ENCODE peak calls at places on chromosomes 16 and 17, in ten cellular contexts. X is NCI-H2029 treated with DMSO at 0.1 percent for 48 hours; G is T-helper 17 cell; Z is effector CD4-positive, alpha-beta T cell; H is IMR-90; W is epithelial cell of esophagus; T is heart left ventricle; A is GM10248; V is RKO; M is cardiac fibroblast. D is an unnamed sample.

GRCh38 chr17:3647769-3648540 is 11.4 kb downstream of the CTNS start:
- DNase-seq in X (no peak), G (no peak), Z (no peak), H (peak), W (peak), T (peak), A (peak), V (peak), M (peak), D (no peak)

GRCh38 chr17:83024205-83024971 is 55.0 kb upstream of the METRNL start:
- DNase-seq in X (no peak), G (no peak), Z (no peak), H (no peak), W (no peak), T (no peak), A (no peak), V (no peak), M (no peak), D (no peak)

GRCh38 chr16:65012357-65012756 is 109.5 kb downstream of the CDH11 start:
- DNase-seq in X (no peak), G (no peak), Z (no peak), H (peak), W (peak), T (no peak), A (no peak), V (no peak), M (peak), D (no peak)

GRCh38 chr17:1111599-1112443 is 68.0 kb downstream of the ABR start:
- DNase-seq in X (peak), G (no peak), Z (no peak), H (no peak), W (no peak), T (peak), A (no peak), V (no peak), M (no peak), D (no peak)

GRCh38 chr17:206941-207560 is 25.6 kb upstream of the DOC2B start:
- DNase-seq in X (no peak), G (no peak), Z (no peak), H (no peak), W (no peak), T (no peak), A (no peak), V (no peak), M (no peak), D (no peak)

GRCh38 chr17:20009302-20010098 is at the start of gene SPECC1:
- DNase-seq in X (peak), G (peak), Z (peak), H (peak), W (peak), T (peak), A (peak), V (peak), M (peak), D (no peak)

GRCh38 chr17:17558431-17558830 is 33.1 kb downstream of the PEMT start:
- DNase-seq in X (no peak), G (no peak), Z (no peak), H (no peak), W (no peak), T (no peak), A (no peak), V (no peak), M (no peak), D (no peak)

GRCh38 chr16:11005611-11005975 is 61.2 kb downstream of the CLEC16A start:
- DNase-seq in X (no peak), G (no peak), Z (no peak), H (peak), W (peak), T (no peak), A (no peak), V (peak), M (peak), D (no peak)

GRCh38 chr17:2030779-2031163 is 818 bp downstream of the DPH1 start:
- DNase-seq in X (no peak), G (no peak), Z (no peak), H (no peak), W (no peak), T (no peak), A (no peak), V (no peak), M (no peak), D (no peak)

GRCh38 chr17:50257574-50258224 is 16.6 kb upstream of the TMEM92 start:
- DNase-seq in X (no peak), G (no peak), Z (no peak), H (no peak), W (no peak), T (no peak), A (peak), V (no peak), M (no peak), D (no peak)

GRCh38 chr17:82055965-82056728 is 4.4 kb downstream of the GPS1 start:
- DNase-seq in X (no peak), G (no peak), Z (no peak), H (no peak), W (no peak), T (peak), A (no peak), V (no peak), M (no peak), D (no peak)

GRCh38 chr17:7355053-7355452 is at the start of gene TMEM95:
- DNase-seq in X (no peak), G (no peak), Z (no peak), H (no peak), W (peak), T (peak), A (no peak), V (no peak), M (no peak), D (no peak)

GRCh38 chr17:44119798-44120197 is 3.6 kb downstream of the HDAC5 start:
- DNase-seq in X (no peak), G (no peak), Z (no peak), H (no peak), W (no peak), T (no peak), A (no peak), V (no peak), M (no peak), D (no peak)

GRCh38 chr17:80644588-80644987 is 100.0 kb downstream of the RPTOR start:
- DNase-seq in X (no peak), G (no peak), Z (no peak), H (peak), W (no peak), T (no peak), A (no peak), V (no peak), M (no peak), D (no peak)

GRCh38 chr17:10091051-10091450 is 107.4 kb downstream of the GAS7 start:
- DNase-seq in X (no peak), G (no peak), Z (no peak), H (no peak), W (no peak), T (no peak), A (no peak), V (no peak), M (no peak), D (no peak)

GRCh38 chr17:17403899-17404576 is 72.8 kb upstream of the MED9 start:
- DNase-seq in X (no peak), G (peak), Z (peak), H (no peak), W (no peak), T (no peak), A (no peak), V (no peak), M (no peak), D (no peak)